ENCODE peak calls at places on chromosomes 2 and 18, in ten cellular contexts. I, Q, B, P, S, J, W, V, K and A are unnamed samples.

GRCh38 chr2:226916662-226917061 is 80.8 kb downstream of the RHBDD1 start:
- DNase-seq in I (no peak), Q (no peak), B (no peak), P (no peak), S (no peak), J (no peak), W (no peak), V (no peak), K (no peak), A (no peak)

GRCh38 chr18:48546411-48546810 is 7.6 kb downstream of the CTIF start:
- DNase-seq in I (peak), Q (peak), B (no peak), P (no peak), S (no peak), J (no peak), W (peak), V (no peak), K (no peak), A (no peak)

GRCh38 chr2:170300993-170301392 is 123.0 kb downstream of the MYO3B start:
- DNase-seq in I (no peak), Q (no peak), B (no peak), P (no peak), S (no peak), J (no peak), W (no peak), V (no peak), K (no peak), A (no peak)

GRCh38 chr2:196555161-196555560 is 84.4 kb upstream of the CCDC150 start:
- DNase-seq in I (no peak), Q (no peak), B (no peak), P (no peak), S (no peak), J (no peak), W (no peak), V (no peak), K (no peak), A (no peak)

GRCh38 chr2:168403736-168404135 is 52.3 kb upstream of the CERS6 start:
- DNase-seq in I (no peak), Q (no peak), B (no peak), P (no peak), S (no peak), J (no peak), W (no peak), V (no peak), K (no peak), A (no peak)

GRCh38 chr2:126849991-126850535 is 48.6 kb upstream of the TEX51 start:
- DNase-seq in I (no peak), Q (no peak), B (no peak), P (no peak), S (no peak), J (no peak), W (no peak), V (no peak), K (no peak), A (no peak)

GRCh38 chr2:128506127-128506526 is 187.5 kb upstream of the HS6ST1 start:
- DNase-seq in I (no peak), Q (no peak), B (no peak), P (no peak), S (no peak), J (no peak), W (no peak), V (no peak), K (no peak), A (no peak)

GRCh38 chr2:10534514-10535250 is 86.6 kb upstream of the ODC1 start:
- DNase-seq in I (no peak), Q (peak), B (no peak), P (no peak), S (no peak), J (no peak), W (peak), V (no peak), K (no peak), A (no peak)

GRCh38 chr2:231716641-231717280 is 8.4 kb downstream of the PTMA start:
- DNase-seq in I (peak), Q (no peak), B (no peak), P (no peak), S (no peak), J (no peak), W (no peak), V (no peak), K (no peak), A (no peak)

GRCh38 chr2:241064008-241064801 is 37.9 kb downstream of the MTERF4 start:
- DNase-seq in I (no peak), Q (no peak), B (peak), P (no peak), S (no peak), J (peak), W (no peak), V (peak), K (peak), A (no peak)

GRCh38 chr2:2184549-2185249 is 146.4 kb downstream of the MYT1L start:
- DNase-seq in I (no peak), Q (no peak), B (no peak), P (no peak), S (no peak), J (no peak), W (peak), V (no peak), K (no peak), A (no peak)

GRCh38 chr2:8337321-8337720 is 344.5 kb upstream of the ID2 start:
- DNase-seq in I (no peak), Q (no peak), B (no peak), P (no peak), S (no peak), J (no peak), W (no peak), V (peak), K (no peak), A (no peak)

GRCh38 chr2:219681301-219682290 is 54.2 kb downstream of the SLC4A3 start:
- DNase-seq in I (peak), Q (peak), B (no peak), P (no peak), S (no peak), J (no peak), W (peak), V (no peak), K (no peak), A (no peak)

GRCh38 chr2:71620851-71621251 is 167.5 kb downstream of the DYSF start:
- DNase-seq in I (no peak), Q (no peak), B (no peak), P (no peak), S (no peak), J (no peak), W (no peak), V (no peak), K (no peak), A (no peak)

GRCh38 chr2:30298302-30298701 is 67.0 kb downstream of the LBH start:
- DNase-seq in I (no peak), Q (no peak), B (no peak), P (no peak), S (no peak), J (no peak), W (no peak), V (no peak), K (no peak), A (no peak)

GRCh38 chr2:205739618-205740017 is 57.3 kb downstream of the NRP2 start:
- DNase-seq in I (no peak), Q (no peak), B (no peak), P (no peak), S (no peak), J (no peak), W (no peak), V (no peak), K (no peak), A (no peak)

GRCh38 chr2:3667151-3667631 is 9.2 kb downstream of the ALLC start:
- DNase-seq in I (peak), Q (no peak), B (no peak), P (no peak), S (no peak), J (no peak), W (no peak), V (no peak), K (peak), A (no peak)

GRCh38 chr18:10074122-10074521 is 160.3 kb downstream of the VAPA start:
- DNase-seq in I (no peak), Q (no peak), B (no peak), P (no peak), S (no peak), J (no peak), W (no peak), V (no peak), K (no peak), A (no peak)

GRCh38 chr2:215171151-215171550 is 32.7 kb upstream of the ABCA12 start:
- DNase-seq in I (peak), Q (peak), B (no peak), P (no peak), S (no peak), J (no peak), W (peak), V (no peak), K (no peak), A (no peak)

GRCh38 chr2:85924522-85924921 is 35.7 kb upstream of the ST3GAL5 start:
- DNase-seq in I (peak), Q (peak), B (no peak), P (no peak), S (peak), J (peak), W (peak), V (no peak), K (no peak), A (peak)

GRCh38 chr2:72864500-72864899 is 22.7 kb upstream of the SPR start:
- DNase-seq in I (peak), Q (peak), B (no peak), P (no peak), S (no peak), J (no peak), W (peak), V (peak), K (no peak), A (no peak)

GRCh38 chr2:20189299-20189931 is 35.5 kb downstream of the SDC1 start:
- DNase-seq in I (no peak), Q (no peak), B (no peak), P (no peak), S (no peak), J (peak), W (no peak), V (no peak), K (no peak), A (no peak)

GRCh38 chr2:2825516-2826208 is 494.6 kb upstream of the MYT1L start:
- DNase-seq in I (no peak), Q (no peak), B (no peak), P (no peak), S (no peak), J (no peak), W (no peak), V (no peak), K (no peak), A (no peak)

GRCh38 chr18:24628360-24628759 is 167.9 kb downstream of the HRH4 start:
- DNase-seq in I (peak), Q (no peak), B (no peak), P (no peak), S (no peak), J (no peak), W (no peak), V (no peak), K (no peak), A (no peak)

GRCh38 chr2:237599465-237600110 is 9.1 kb upstream of the RAB17 start:
- DNase-seq in I (no peak), Q (no peak), B (no peak), P (no peak), S (no peak), J (no peak), W (no peak), V (no peak), K (no peak), A (no peak)

GRCh38 chr2:71668326-71669057 is 215.1 kb downstream of the DYSF start:
- DNase-seq in I (no peak), Q (no peak), B (no peak), P (no peak), S (no peak), J (no peak), W (no peak), V (no peak), K (no peak), A (no peak)

GRCh38 chr2:184956856-184957255 is 358.5 kb downstream of the ZNF804A start:
- DNase-seq in I (no peak), Q (no peak), B (no peak), P (no peak), S (no peak), J (no peak), W (no peak), V (no peak), K (no peak), A (no peak)